ENCODE peak calls at places on chromosome 1, in ten cellular contexts. One of them, this sample, is unnamed.

GRCh38 chr1:67687649-67688048 is 2.6 kb downstream of the GADD45A start:
- DNase-seq in small intestine: no peak
- DNase-seq in Peyer's patch: no peak
- DNase-seq in RWPE1: no peak
- DNase-seq in MM.1S: no peak
- DNase-seq in CD4-positive, CD25-positive, alpha-beta regulatory T cell: no peak
- DNase-seq in upper lobe of right lung: no peak
- DNase-seq in A673: no peak
- DNase-seq in prostate gland: no peak
- DNase-seq in foreskin keratinocyte: peak
- DNase-seq in this sample: peak

GRCh38 chr1:145918992-145919939 is 749 bp upstream of the PEX11B start:
- DNase-seq in upper lobe of right lung: peak
- DNase-seq in MM.1S: peak
- DNase-seq in Peyer's patch: peak
- DNase-seq in small intestine: peak
- DNase-seq in foreskin keratinocyte: peak
- DNase-seq in RWPE1: peak
- DNase-seq in A673: no peak
- DNase-seq in prostate gland: peak
- DNase-seq in CD4-positive, CD25-positive, alpha-beta regulatory T cell: no peak
- DNase-seq in this sample: peak

GRCh38 chr1:61782771-61783170 is 40.5 kb downstream of the PATJ start:
- DNase-seq in Peyer's patch: peak
- DNase-seq in MM.1S: peak
- DNase-seq in RWPE1: no peak
- DNase-seq in foreskin keratinocyte: no peak
- DNase-seq in prostate gland: no peak
- DNase-seq in A673: no peak
- DNase-seq in CD4-positive, CD25-positive, alpha-beta regulatory T cell: peak
- DNase-seq in upper lobe of right lung: no peak
- DNase-seq in small intestine: peak
- DNase-seq in this sample: peak

GRCh38 chr1:55210990-55211389 is 4.2 kb downstream of the USP24 start:
- DNase-seq in CD4-positive, CD25-positive, alpha-beta regulatory T cell: no peak
- DNase-seq in prostate gland: peak
- DNase-seq in MM.1S: no peak
- DNase-seq in A673: no peak
- DNase-seq in foreskin keratinocyte: no peak
- DNase-seq in RWPE1: no peak
- DNase-seq in Peyer's patch: no peak
- DNase-seq in small intestine: no peak
- DNase-seq in upper lobe of right lung: no peak
- DNase-seq in this sample: peak

GRCh38 chr1:232385221-232385620 is 244.7 kb downstream of the SIPA1L2 start:
- DNase-seq in MM.1S: no peak
- DNase-seq in Peyer's patch: no peak
- DNase-seq in foreskin keratinocyte: peak
- DNase-seq in CD4-positive, CD25-positive, alpha-beta regulatory T cell: no peak
- DNase-seq in upper lobe of right lung: no peak
- DNase-seq in A673: peak
- DNase-seq in small intestine: no peak
- DNase-seq in RWPE1: peak
- DNase-seq in prostate gland: no peak
- DNase-seq in this sample: no peak

GRCh38 chr1:19013826-19014548 is 57.5 kb upstream of the IFFO2 start:
- DNase-seq in small intestine: peak
- DNase-seq in Peyer's patch: no peak
- DNase-seq in foreskin keratinocyte: no peak
- DNase-seq in A673: no peak
- DNase-seq in upper lobe of right lung: no peak
- DNase-seq in prostate gland: no peak
- DNase-seq in RWPE1: no peak
- DNase-seq in CD4-positive, CD25-positive, alpha-beta regulatory T cell: no peak
- DNase-seq in MM.1S: no peak
- DNase-seq in this sample: no peak

GRCh38 chr1:37038703-37039093 is 4.4 kb upstream of the GRIK3 start:
- DNase-seq in upper lobe of right lung: no peak
- DNase-seq in foreskin keratinocyte: no peak
- DNase-seq in CD4-positive, CD25-positive, alpha-beta regulatory T cell: no peak
- DNase-seq in RWPE1: no peak
- DNase-seq in small intestine: no peak
- DNase-seq in A673: no peak
- DNase-seq in prostate gland: no peak
- DNase-seq in MM.1S: no peak
- DNase-seq in Peyer's patch: no peak
- DNase-seq in this sample: no peak

GRCh38 chr1:76625887-76626286 is 241.4 kb upstream of the ST6GALNAC5 start:
- DNase-seq in A673: peak
- DNase-seq in upper lobe of right lung: no peak
- DNase-seq in prostate gland: no peak
- DNase-seq in MM.1S: no peak
- DNase-seq in small intestine: no peak
- DNase-seq in foreskin keratinocyte: no peak
- DNase-seq in Peyer's patch: no peak
- DNase-seq in CD4-positive, CD25-positive, alpha-beta regulatory T cell: no peak
- DNase-seq in RWPE1: no peak
- DNase-seq in this sample: no peak

DNA sequence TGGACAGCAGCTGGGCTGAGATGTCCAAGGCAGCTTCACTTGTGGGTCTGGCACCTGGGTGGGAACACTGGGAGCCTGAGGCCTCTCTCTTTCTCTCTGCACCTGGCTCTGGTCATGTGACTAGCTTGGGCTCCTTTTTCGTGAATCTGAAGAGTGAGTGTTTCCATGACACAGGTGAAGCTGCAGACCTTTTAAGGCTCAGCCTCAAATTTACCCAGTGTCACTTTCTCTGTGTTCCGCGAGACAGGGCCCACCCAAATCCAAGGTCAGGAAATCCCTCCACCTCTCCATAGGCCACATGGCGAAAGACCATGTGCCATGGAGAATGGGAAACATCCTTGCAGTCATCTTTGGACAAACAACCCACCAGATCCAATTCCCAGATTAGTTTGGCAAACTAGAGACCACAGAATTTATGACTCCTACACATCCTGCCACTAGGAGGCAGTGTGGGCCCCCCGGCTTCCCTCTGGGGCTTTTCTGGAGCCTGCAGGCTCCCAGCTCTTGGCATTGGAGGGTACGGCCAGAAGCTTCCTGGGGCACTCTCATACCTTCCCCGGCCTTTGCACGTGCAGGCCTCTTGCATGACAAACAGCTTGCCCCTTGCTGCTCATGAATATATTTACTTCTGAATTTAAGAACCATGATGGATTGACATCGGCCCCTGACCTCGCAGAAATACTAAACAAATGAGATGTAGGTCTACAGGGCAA is 180.6 kb downstream of the KAZN start:
- DNase-seq in A673: peak
- DNase-seq in CD4-positive, CD25-positive, alpha-beta regulatory T cell: no peak
- DNase-seq in upper lobe of right lung: peak
- DNase-seq in RWPE1: no peak
- DNase-seq in prostate gland: no peak
- DNase-seq in Peyer's patch: no peak
- DNase-seq in MM.1S: peak
- DNase-seq in foreskin keratinocyte: no peak
- DNase-seq in small intestine: peak
- DNase-seq in this sample: peak
- H3K27ac ChIP-seq in A673: no peak
- H3K27ac ChIP-seq in CD4-positive, CD25-positive, alpha-beta regulatory T cell: no peak
- H3K27ac ChIP-seq in upper lobe of right lung: no peak
- H3K27ac ChIP-seq in RWPE1: no peak
- H3K27ac ChIP-seq in prostate gland: no peak
- H3K27ac ChIP-seq in Peyer's patch: no peak
- H3K27ac ChIP-seq in MM.1S: peak
- H3K27ac ChIP-seq in foreskin keratinocyte: no peak
- H3K27ac ChIP-seq in small intestine: no peak
- H3K27ac ChIP-seq in this sample: no peak

DNA sequence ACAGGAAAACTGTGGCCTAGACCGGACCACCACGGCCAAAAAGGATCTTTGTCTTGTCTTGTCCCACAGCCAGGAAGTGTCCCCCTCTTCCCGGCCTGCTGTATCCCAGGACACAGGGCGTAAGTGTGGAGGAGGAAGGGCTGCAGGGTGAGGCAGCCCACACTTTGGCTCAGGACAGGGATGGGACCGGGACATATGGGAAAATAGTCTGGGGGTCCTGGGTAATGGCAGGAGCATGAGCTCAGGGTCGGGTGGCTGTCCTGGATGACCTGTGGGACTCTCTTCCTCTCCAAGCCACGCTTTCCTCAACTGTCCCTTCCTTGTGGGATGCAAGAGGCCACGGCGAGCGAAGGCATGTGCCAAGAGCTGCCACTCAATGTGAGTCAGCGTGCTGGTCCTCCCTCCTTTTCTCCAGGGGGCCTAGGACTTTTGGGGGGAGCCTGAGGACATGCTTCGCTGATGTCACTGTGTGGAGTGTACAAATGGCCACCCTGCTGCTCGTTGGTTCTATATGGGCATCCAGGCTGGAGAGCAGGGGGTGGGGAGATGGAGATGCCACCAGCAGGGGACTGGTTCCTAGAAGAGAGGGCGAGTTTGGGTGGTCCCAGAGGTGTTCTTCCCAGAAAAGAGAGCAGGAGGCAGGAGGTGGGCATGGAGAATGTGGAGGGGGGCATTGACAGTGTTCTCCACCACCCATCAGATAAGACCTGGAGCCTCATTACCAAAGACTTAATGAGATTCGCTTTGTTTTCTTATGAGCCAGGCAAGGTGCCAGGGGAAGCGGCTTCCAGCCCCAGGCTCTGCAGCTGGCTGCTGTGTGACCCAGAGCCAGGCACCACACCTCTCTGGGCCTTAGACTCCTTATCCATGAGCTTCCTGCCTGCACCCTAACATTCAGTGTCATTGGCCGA is 11.5 kb upstream of the PADI1 start:
- DNase-seq in Peyer's patch: no peak
- DNase-seq in small intestine: no peak
- DNase-seq in A673: peak
- DNase-seq in foreskin keratinocyte: no peak
- DNase-seq in upper lobe of right lung: no peak
- DNase-seq in MM.1S: no peak
- DNase-seq in prostate gland: no peak
- DNase-seq in CD4-positive, CD25-positive, alpha-beta regulatory T cell: no peak
- DNase-seq in RWPE1: no peak
- DNase-seq in this sample: no peak
- H3K27ac ChIP-seq in Peyer's patch: no peak
- H3K27ac ChIP-seq in small intestine: no peak
- H3K27ac ChIP-seq in A673: peak
- H3K27ac ChIP-seq in foreskin keratinocyte: peak
- H3K27ac ChIP-seq in upper lobe of right lung: no peak
- H3K27ac ChIP-seq in MM.1S: no peak
- H3K27ac ChIP-seq in prostate gland: no peak
- H3K27ac ChIP-seq in CD4-positive, CD25-positive, alpha-beta regulatory T cell: no peak
- H3K27ac ChIP-seq in RWPE1: peak
- H3K27ac ChIP-seq in this sample: no peak

GRCh38 chr1:15735304-15736034 is 589 bp upstream of the SLC25A34 start:
- DNase-seq in A673: no peak
- DNase-seq in Peyer's patch: no peak
- DNase-seq in CD4-positive, CD25-positive, alpha-beta regulatory T cell: no peak
- DNase-seq in small intestine: peak
- DNase-seq in prostate gland: no peak
- DNase-seq in upper lobe of right lung: no peak
- DNase-seq in RWPE1: no peak
- DNase-seq in foreskin keratinocyte: no peak
- DNase-seq in MM.1S: no peak
- DNase-seq in this sample: no peak
- H3K27ac ChIP-seq in A673: no peak
- H3K27ac ChIP-seq in Peyer's patch: peak
- H3K27ac ChIP-seq in CD4-positive, CD25-positive, alpha-beta regulatory T cell: no peak
- H3K27ac ChIP-seq in small intestine: peak
- H3K27ac ChIP-seq in prostate gland: no peak
- H3K27ac ChIP-seq in upper lobe of right lung: peak
- H3K27ac ChIP-seq in RWPE1: peak
- H3K27ac ChIP-seq in foreskin keratinocyte: no peak
- H3K27ac ChIP-seq in MM.1S: no peak
- H3K27ac ChIP-seq in this sample: peak

GRCh38 chr1:192592493-192592892 is 16.9 kb downstream of the RGS1 start:
- DNase-seq in small intestine: no peak
- DNase-seq in A673: no peak
- DNase-seq in foreskin keratinocyte: no peak
- DNase-seq in MM.1S: peak
- DNase-seq in RWPE1: no peak
- DNase-seq in prostate gland: no peak
- DNase-seq in CD4-positive, CD25-positive, alpha-beta regulatory T cell: no peak
- DNase-seq in Peyer's patch: no peak
- DNase-seq in upper lobe of right lung: no peak
- DNase-seq in this sample: no peak

GRCh38 chr1:192588546-192588945 is 13.0 kb downstream of the RGS1 start:
- DNase-seq in MM.1S: no peak
- DNase-seq in CD4-positive, CD25-positive, alpha-beta regulatory T cell: no peak
- DNase-seq in small intestine: no peak
- DNase-seq in A673: no peak
- DNase-seq in RWPE1: no peak
- DNase-seq in foreskin keratinocyte: no peak
- DNase-seq in upper lobe of right lung: no peak
- DNase-seq in prostate gland: no peak
- DNase-seq in Peyer's patch: no peak
- DNase-seq in this sample: no peak

GRCh38 chr1:192589813-192590212 is 14.2 kb downstream of the RGS1 start:
- DNase-seq in prostate gland: no peak
- DNase-seq in RWPE1: no peak
- DNase-seq in MM.1S: no peak
- DNase-seq in small intestine: no peak
- DNase-seq in foreskin keratinocyte: no peak
- DNase-seq in A673: no peak
- DNase-seq in CD4-positive, CD25-positive, alpha-beta regulatory T cell: no peak
- DNase-seq in Peyer's patch: no peak
- DNase-seq in upper lobe of right lung: no peak
- DNase-seq in this sample: no peak

GRCh38 chr1:192584951-192585350 is 9.4 kb downstream of the RGS1 start:
- DNase-seq in RWPE1: no peak
- DNase-seq in upper lobe of right lung: no peak
- DNase-seq in prostate gland: no peak
- DNase-seq in MM.1S: no peak
- DNase-seq in foreskin keratinocyte: no peak
- DNase-seq in small intestine: no peak
- DNase-seq in CD4-positive, CD25-positive, alpha-beta regulatory T cell: no peak
- DNase-seq in Peyer's patch: no peak
- DNase-seq in A673: peak
- DNase-seq in this sample: no peak

DNA sequence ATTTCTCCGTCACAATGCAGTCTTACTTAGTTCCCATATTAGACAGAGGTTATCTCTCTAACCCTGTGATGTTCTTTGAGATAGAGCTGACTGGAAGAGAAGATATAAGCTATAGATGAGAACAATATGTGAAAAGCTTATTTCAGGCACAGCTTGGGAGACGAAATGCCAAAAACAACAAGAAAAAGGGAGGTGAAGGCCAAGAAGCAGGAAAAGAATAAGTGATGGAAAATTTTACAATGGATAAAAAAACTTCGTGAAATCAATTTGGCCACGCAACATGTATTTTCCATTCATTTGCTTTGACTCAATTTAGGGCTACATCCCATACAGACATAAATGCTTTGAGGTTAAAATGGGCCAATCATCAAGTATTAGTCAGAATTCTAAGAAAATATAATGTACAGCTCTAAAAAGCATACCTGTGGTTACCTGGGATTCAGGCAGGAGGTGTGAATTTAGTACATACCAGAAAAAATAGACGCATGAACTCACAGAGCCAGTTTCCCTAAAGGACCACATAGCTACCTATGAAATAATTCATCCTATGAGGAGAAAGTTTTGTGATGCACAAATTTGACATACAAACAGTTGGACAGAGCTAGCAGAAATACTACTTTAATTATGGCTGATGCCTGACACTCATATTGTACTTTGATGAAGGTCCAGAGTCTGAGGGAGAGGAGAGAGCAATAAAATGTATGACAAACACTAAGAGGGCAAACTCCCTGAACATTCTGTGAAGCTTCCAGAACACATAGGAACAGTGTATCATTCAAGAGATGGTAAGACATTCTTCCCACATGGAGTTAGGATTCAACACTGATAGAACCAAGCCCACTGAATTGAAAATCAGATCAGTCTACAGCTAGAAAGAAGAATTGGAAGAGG is 12.1 kb downstream of the RGS1 start:
- DNase-seq in A673: no peak
- DNase-seq in small intestine: peak
- DNase-seq in RWPE1: no peak
- DNase-seq in Peyer's patch: no peak
- DNase-seq in upper lobe of right lung: no peak
- DNase-seq in MM.1S: no peak
- DNase-seq in CD4-positive, CD25-positive, alpha-beta regulatory T cell: no peak
- DNase-seq in foreskin keratinocyte: peak
- DNase-seq in prostate gland: no peak
- DNase-seq in this sample: no peak
- H3K27ac ChIP-seq in A673: no peak
- H3K27ac ChIP-seq in small intestine: no peak
- H3K27ac ChIP-seq in RWPE1: no peak
- H3K27ac ChIP-seq in Peyer's patch: no peak
- H3K27ac ChIP-seq in upper lobe of right lung: no peak
- H3K27ac ChIP-seq in MM.1S: no peak
- H3K27ac ChIP-seq in CD4-positive, CD25-positive, alpha-beta regulatory T cell: no peak
- H3K27ac ChIP-seq in foreskin keratinocyte: no peak
- H3K27ac ChIP-seq in prostate gland: no peak
- H3K27ac ChIP-seq in this sample: no peak

This sample was measured in thyroid gland.